ENCODE peak calls at places on chromosomes 3 and 15, in eight cellular contexts. B is HFFc6, Z is T-cell, G is brain microvascular endothelial cell, N is GM12865, R is COR-L47, E is mesenteric fat pad, J is Kasumi-1. U is an unnamed sample.

GRCh38 chr3:177015881-177016280 is 181.4 kb downstream of the TBL1XR1 start:
- DNase-seq in B (no peak), Z (no peak), G (no peak), N (no peak), R (no peak), E (no peak), J (no peak), U (no peak)

GRCh38 chr3:113783980-113784379 is 37.1 kb downstream of the ATP6V1A start:
- DNase-seq in B (no peak), Z (no peak), G (no peak), N (no peak), R (no peak), E (no peak), J (peak), U (no peak)

GRCh38 chr3:188553569-188553968 is 399.6 kb downstream of the LPP start:
- DNase-seq in B (no peak), Z (peak), G (no peak), N (no peak), R (no peak), E (no peak), J (no peak), U (no peak)

GRCh38 chr15:33108518-33108917 is 86.0 kb downstream of the FMN1 start:
- DNase-seq in B (no peak), Z (no peak), G (no peak), N (no peak), R (no peak), E (no peak), J (no peak), U (no peak)

GRCh38 chr15:58522391-58522790 is 90.6 kb downstream of the LIPC start:
- DNase-seq in B (no peak), Z (no peak), G (no peak), N (no peak), R (no peak), E (peak), J (no peak), U (no peak)

GRCh38 chr15:78384651-78385050 is 44.5 kb downstream of the CRABP1 start:
- DNase-seq in B (no peak), Z (no peak), G (no peak), N (no peak), R (no peak), E (peak), J (no peak), U (peak)

GRCh38 chr3:150317469-150317868 is 90.6 kb upstream of the TSC22D2 start:
- DNase-seq in B (no peak), Z (no peak), G (no peak), N (no peak), R (no peak), E (no peak), J (no peak), U (no peak)

GRCh38 chr3:127064391-127065137 is 81.6 kb downstream of the PLXNA1 start:
- DNase-seq in B (peak), Z (no peak), G (peak), N (no peak), R (no peak), E (no peak), J (no peak), U (peak)

GRCh38 chr15:101386967-101387366 is 91.9 kb upstream of the SNRPA1 start:
- DNase-seq in B (no peak), Z (no peak), G (no peak), N (no peak), R (no peak), E (no peak), J (no peak), U (peak)

GRCh38 chr3:31253782-31254181 is 278.9 kb upstream of the STT3B start:
- DNase-seq in B (no peak), Z (no peak), G (no peak), N (no peak), R (no peak), E (no peak), J (no peak), U (no peak)

GRCh38 chr3:14532691-14533456 is 7.3 kb downstream of the GRIP2 start:
- DNase-seq in B (no peak), Z (no peak), G (no peak), N (no peak), R (peak), E (no peak), J (no peak), U (no peak)